ENCODE peak calls at places on chromosome 18, in six cellular contexts. S is foreskin keratinocyte, D is pancreas, L is mammary epithelial cell, Q is AG04450, C is glutamatergic neuron. K is an unnamed sample.

GRCh38 chr18:41038071-41038470 is 917.0 kb upstream of the PIK3C3 start:
- DNase-seq in C (no peak), L (peak), D (no peak), S (peak), Q (no peak), K (no peak)

GRCh38 chr18:58005885-58006523 is 38.0 kb upstream of the NEDD4L start:
- DNase-seq in D (no peak), S (peak), Q (no peak), C (no peak), L (peak), K (no peak)

GRCh38 chr18:42548493-42548892 is 567.0 kb downstream of the RIT2 start:
- DNase-seq in Q (no peak), S (no peak), C (no peak), D (no peak), L (no peak), K (no peak)

GRCh38 chr18:574456-575228 is 5.5 kb upstream of the CETN1 start:
- DNase-seq in S (no peak), D (no peak), C (no peak), L (no peak), Q (no peak), K (no peak)

GRCh38 chr18:8616026-8616401 is 6.8 kb downstream of the RAB12 start:
- DNase-seq in S (peak), C (no peak), Q (no peak), L (peak), D (no peak), K (no peak)

GRCh38 chr18:75170022-75170789 is 38.7 kb downstream of the PTGR3 start:
- DNase-seq in Q (no peak), L (no peak), S (no peak), D (no peak), C (no peak), K (no peak)

GRCh38 chr18:64095056-64095455 is 53.8 kb downstream of the LINC00305 start:
- DNase-seq in Q (no peak), L (no peak), C (no peak), S (no peak), D (no peak), K (no peak)

GRCh38 chr18:50051288-50051687 is 143.7 kb downstream of the MYO5B start:
- DNase-seq in S (peak), D (no peak), C (no peak), L (peak), Q (no peak), K (no peak)

DNA sequence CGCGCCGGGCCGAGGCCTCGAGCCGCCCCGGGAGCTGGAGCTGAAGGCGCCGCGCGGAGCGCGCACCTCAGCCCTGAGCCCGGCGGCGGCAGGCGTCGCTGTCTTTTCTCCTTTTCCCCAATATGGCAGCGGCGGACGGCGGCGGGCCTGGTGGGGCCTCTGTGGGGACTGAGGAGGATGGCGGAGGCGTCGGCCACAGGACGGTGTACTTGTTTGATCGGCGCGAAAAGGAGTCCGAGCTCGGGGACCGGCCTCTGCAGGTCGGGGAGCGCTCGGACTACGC is 369 bp downstream of the SMCHD1 start:
- DNase-seq in D (no peak), S (no peak), Q (no peak), C (no peak), L (no peak), K (no peak)
- TF ChIP-seq CTCF in D (no peak), S (peak), Q (no peak), C (no peak), L (no peak), K (no peak)

DNA sequence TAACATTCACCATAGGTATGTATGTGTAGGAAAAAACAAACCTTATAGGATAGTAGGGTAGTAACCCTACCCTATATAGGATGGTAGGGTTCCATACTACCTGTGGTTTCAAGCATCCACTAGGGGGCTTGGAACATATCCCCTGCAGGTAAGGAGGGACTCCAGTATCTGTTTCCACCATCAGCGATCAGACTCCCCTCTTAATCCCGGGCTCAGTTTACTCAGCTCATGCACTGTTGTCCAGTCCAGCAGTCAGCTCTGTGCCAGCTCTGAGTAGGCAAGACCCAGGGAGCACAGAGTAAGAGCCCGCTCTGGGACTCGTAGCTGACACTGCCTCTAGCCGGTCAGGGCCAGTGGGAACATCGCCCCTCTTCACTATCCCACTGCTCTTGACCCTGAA is 61.7 kb downstream of the MEX3C start:
- DNase-seq in L (no peak), D (no peak), C (no peak), S (no peak), Q (no peak), K (no peak)
- TF ChIP-seq CTCF in L (peak), D (no peak), C (peak), S (peak), Q (peak), K (no peak)

GRCh38 chr18:55287935-55288868 is 299.8 kb downstream of the TCF4 start:
- DNase-seq in L (no peak), S (no peak), C (no peak), D (no peak), Q (no peak), K (no peak)

GRCh38 chr18:55289048-55289447 is 298.9 kb downstream of the TCF4 start:
- DNase-seq in C (no peak), Q (no peak), S (no peak), D (no peak), L (no peak), K (no peak)

GRCh38 chr18:55287146-55287806 is 300.7 kb downstream of the TCF4 start:
- DNase-seq in S (peak), Q (no peak), D (no peak), L (no peak), C (peak), K (no peak)

GRCh38 chr18:55290898-55291297 is 297.1 kb downstream of the TCF4 start:
- DNase-seq in L (no peak), C (no peak), Q (no peak), D (no peak), S (peak), K (no peak)

GRCh38 chr18:55289775-55290174 is 298.2 kb downstream of the TCF4 start:
- DNase-seq in C (no peak), Q (no peak), S (no peak), D (no peak), L (no peak), K (no peak)
- TF ChIP-seq CTCF in C (no peak), Q (no peak), S (no peak), D (no peak), L (no peak), K (no peak)

GRCh38 chr18:63069496-63069895 is 250.1 kb downstream of the BCL2 start:
- DNase-seq in S (no peak), C (no peak), D (no peak), Q (no peak), L (no peak), K (no peak)

GRCh38 chr18:63074987-63075404 is 244.6 kb downstream of the BCL2 start:
- DNase-seq in Q (no peak), L (peak), C (peak), D (peak), S (peak), K (peak)

GRCh38 chr18:63070750-63071502 is 248.6 kb downstream of the BCL2 start:
- DNase-seq in S (no peak), C (no peak), D (no peak), Q (no peak), L (no peak), K (no peak)

GRCh38 chr18:63071566-63072175 is 247.9 kb downstream of the BCL2 start:
- DNase-seq in D (no peak), S (peak), Q (no peak), L (no peak), C (no peak), K (no peak)

DNA sequence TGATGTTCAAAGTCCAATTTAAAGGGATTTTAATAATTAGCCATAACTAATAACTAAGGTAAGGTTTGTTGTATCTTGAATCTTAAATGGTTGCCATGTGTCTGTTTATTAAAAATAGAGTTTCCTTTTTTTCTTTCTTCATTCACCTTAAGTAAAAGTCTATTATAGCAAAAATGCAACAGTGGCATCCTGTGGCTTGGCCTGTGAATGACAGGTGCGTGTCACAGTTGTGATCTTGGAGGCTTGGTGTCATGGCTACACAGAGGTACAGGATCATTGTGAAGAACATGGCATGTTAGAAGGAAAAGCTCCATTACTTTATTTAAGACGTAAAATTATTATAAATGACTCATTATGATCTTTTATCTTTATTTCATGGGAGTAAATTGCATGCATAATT is 246.1 kb downstream of the BCL2 start:
- DNase-seq in C (no peak), Q (no peak), L (no peak), D (no peak), S (no peak), K (no peak)
- TF ChIP-seq CTCF in C (no peak), Q (no peak), L (peak), D (no peak), S (peak), K (no peak)

GRCh38 chr18:45837283-45838070 is 12.0 kb downstream of the SIGLEC15 start:
- DNase-seq in S (peak), Q (no peak), L (no peak), D (no peak), C (peak), K (peak)
- TF ChIP-seq CTCF in S (peak), Q (peak), L (peak), D (no peak), C (no peak), K (no peak)

DNA sequence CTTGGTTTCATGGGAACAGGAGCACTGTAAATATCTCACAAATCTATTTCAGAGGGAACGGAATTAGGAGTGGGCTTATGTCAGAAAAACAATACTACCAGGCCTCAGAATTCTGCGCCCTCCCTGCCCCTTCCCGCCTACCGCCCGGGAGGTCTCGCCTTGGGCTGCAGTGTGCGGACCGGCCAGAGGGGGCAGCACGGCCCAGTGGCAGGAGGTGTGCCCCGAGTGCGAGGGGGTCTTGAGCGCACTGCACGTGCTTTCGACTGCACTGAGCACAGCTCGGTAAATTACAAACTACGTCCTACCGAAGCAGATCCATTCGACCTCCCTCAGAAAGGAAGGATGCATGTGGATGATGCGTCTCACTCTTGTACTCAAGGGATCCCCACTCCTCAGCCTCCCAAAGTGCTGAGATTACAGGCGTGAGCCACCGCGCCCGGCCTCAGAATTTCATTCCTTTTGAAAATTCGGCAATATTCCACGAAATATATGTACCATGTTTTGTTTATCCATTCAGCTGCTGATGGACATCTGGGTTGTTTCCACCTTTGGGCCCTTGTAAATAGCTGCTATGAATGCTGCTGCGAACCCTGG is 297.0 kb downstream of the BCL2 start:
- DNase-seq in C (peak), L (no peak), D (no peak), Q (no peak), S (no peak), K (no peak)
- TF ChIP-seq CTCF in C (peak), L (peak), D (no peak), Q (peak), S (peak), K (no peak)

GRCh38 chr18:9740076-9740475 is 32.0 kb downstream of the RAB31 start:
- DNase-seq in Q (no peak), C (no peak), D (no peak), S (peak), L (no peak), K (no peak)
- TF ChIP-seq CTCF in Q (no peak), C (no peak), D (no peak), S (no peak), L (no peak), K (no peak)

GRCh38 chr18:4762399-4762798 is 307.3 kb upstream of the DLGAP1 start:
- DNase-seq in D (no peak), S (no peak), Q (no peak), L (no peak), C (no peak), K (no peak)

DNA sequence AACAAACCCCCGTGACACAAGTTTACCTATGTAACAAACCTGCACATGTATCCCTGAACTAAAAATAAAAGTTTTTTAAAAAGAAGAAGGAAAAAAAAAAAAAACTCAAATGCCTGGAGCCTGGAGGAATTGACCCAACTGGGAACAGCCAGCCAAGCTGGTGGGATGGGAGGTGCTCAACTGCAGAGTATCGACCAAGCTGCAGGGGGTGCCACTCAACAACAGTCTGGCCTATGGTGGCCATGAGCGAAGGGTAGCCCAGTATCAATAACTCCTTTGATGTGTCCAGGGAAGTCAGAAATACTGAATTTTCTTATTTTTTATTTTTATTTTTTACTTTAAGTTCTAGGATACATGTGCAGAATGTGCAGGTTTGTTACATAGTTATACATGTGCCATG is 310.3 kb upstream of the DLGAP1 start:
- DNase-seq in S (no peak), D (no peak), C (no peak), L (no peak), Q (no peak), K (no peak)
- TF ChIP-seq CTCF in S (peak), D (no peak), C (no peak), L (no peak), Q (no peak), K (no peak)

DNA sequence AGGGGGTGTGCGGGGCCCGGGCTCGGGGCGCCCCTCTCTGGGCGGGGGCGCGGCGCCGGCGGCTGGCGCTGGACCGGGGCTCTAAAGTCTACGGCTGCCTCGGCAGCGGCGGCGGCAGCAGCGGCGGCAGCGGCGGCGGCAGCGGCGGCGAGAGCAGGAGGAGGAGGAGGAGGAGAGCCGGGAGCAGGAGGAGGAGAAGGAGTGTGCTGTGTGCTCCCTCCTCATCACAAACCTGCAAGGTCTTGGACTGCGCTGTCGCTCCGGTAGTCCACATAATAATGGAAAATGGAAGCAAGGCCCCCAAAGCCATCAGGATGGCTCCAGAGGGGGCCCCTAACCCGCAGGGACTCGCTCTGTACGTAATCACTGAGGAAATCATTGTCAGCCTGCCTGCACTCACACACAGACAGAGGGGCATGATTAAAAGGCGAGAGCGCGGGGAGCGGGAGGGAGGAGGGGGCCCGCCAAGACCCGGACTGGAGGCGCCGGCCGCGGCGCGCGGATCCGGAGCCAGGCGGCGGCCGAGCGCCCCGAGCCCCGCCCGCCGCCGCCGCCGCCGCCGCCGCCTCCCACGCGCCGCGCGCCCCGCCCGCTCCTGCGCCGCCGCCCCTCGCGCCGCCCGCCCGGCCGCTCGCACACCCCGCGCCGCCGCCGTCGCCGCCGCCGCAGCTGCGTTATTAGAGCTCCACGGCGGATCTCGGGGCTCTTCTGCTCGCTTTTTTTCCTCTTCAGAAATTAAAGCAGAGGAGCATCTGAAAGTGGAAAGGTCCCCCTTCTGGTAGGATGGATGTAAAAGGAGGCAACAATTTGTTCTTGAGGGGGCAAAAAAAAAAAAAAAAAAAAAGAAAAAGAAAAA is at the start of gene ZNF521:
- DNase-seq in L (peak), S (peak), C (peak), D (peak), Q (peak), K (peak)
- TF ChIP-seq CTCF in L (peak), S (no peak), C (no peak), D (no peak), Q (peak), K (no peak)

GRCh38 chr18:26812462-26812861 is 53.0 kb downstream of the AQP4 start:
- DNase-seq in D (no peak), C (no peak), S (no peak), Q (no peak), L (no peak), K (no peak)

GRCh38 chr18:26818461-26818860 is 47.0 kb downstream of the AQP4 start:
- DNase-seq in C (no peak), D (no peak), Q (no peak), S (no peak), L (no peak), K (no peak)

GRCh38 chr18:26813043-26813442 is 52.5 kb downstream of the AQP4 start:
- DNase-seq in Q (no peak), L (peak), D (no peak), S (peak), C (peak), K (no peak)
- TF ChIP-seq CTCF in Q (no peak), L (peak), D (peak), S (peak), C (no peak), K (no peak)

K was measured in breast epithelium.